ENCODE peak calls at places on chromosomes 4 and X, in ten cellular contexts. M is MM.1S, B is HepG2, A is endothelial cell of umbilical vein, C is neural progenitor cell, P is mesendoderm, D is H9, J is neuronal stem cell, G is fibroblast of lung, L is OCI-LY7. W is an unnamed sample.

GRCh38 chr4:135256111-135256510 is 1054.5 kb upstream of the PABPC4L start:
- DNase-seq in M (no peak), B (no peak), A (no peak), C (no peak), P (no peak), D (no peak), J (no peak), G (no peak), L (no peak), W (no peak)

GRCh38 chrX:100944601-100945000 is 15.9 kb upstream of the XKRX start:
- DNase-seq in M (no peak), B (no peak), A (no peak), C (no peak), P (no peak), D (no peak), J (no peak), G (no peak), L (no peak), W (no peak)

GRCh38 chr4:110514889-110515479 is 39.0 kb downstream of the ENPEP start:
- DNase-seq in M (peak; percentile 73), B (peak; percentile 30), A (peak; percentile 45), C (peak; percentile 37), P (peak; percentile 40), D (no peak), J (no peak), G (peak; percentile 52), L (peak; percentile 68), W (peak; percentile 78)

GRCh38 chrX:10414872-10415703 is 205.3 kb downstream of the MID1 start:
- DNase-seq in M (no peak), B (no peak), A (no peak), C (no peak), P (no peak), D (no peak), J (no peak), G (peak; percentile 24), L (no peak), W (no peak)

GRCh38 chr4:26342328-26343040 is 21.7 kb downstream of the RBPJ start:
- DNase-seq in M (no peak), B (peak; percentile 9), A (peak; percentile 35), C (no peak), P (no peak), D (no peak), J (no peak), G (peak; percentile 89), L (no peak), W (no peak)

GRCh38 chr4:38930696-38931095 is 63.1 kb downstream of the FAM114A1 start:
- DNase-seq in M (no peak), B (no peak), A (no peak), C (no peak), P (no peak), D (no peak), J (no peak), G (no peak), L (no peak), W (no peak)

GRCh38 chrX:39150210-39150609 is 349.0 kb downstream of the MID1IP1 start:
- DNase-seq in M (no peak), B (no peak), A (no peak), C (no peak), P (no peak), D (no peak), J (no peak), G (no peak), L (no peak), W (no peak)

GRCh38 chr4:71586087-71586763 is 197.7 kb downstream of the GC start:
- DNase-seq in M (no peak), B (no peak), A (no peak), C (no peak), P (no peak), D (no peak), J (no peak), G (no peak), L (no peak), W (no peak)

GRCh38 chrX:44980403-44980802 is 107.4 kb downstream of the KDM6A start:
- DNase-seq in M (no peak), B (no peak), A (no peak), C (no peak), P (no peak), D (no peak), J (no peak), G (no peak), L (no peak), W (no peak)

GRCh38 chr4:103050736-103051436 is 25.7 kb downstream of the SLC9B2 start:
- DNase-seq in M (no peak), B (no peak), A (no peak), C (no peak), P (no peak), D (no peak), J (no peak), G (no peak), L (no peak), W (no peak)

DNA sequence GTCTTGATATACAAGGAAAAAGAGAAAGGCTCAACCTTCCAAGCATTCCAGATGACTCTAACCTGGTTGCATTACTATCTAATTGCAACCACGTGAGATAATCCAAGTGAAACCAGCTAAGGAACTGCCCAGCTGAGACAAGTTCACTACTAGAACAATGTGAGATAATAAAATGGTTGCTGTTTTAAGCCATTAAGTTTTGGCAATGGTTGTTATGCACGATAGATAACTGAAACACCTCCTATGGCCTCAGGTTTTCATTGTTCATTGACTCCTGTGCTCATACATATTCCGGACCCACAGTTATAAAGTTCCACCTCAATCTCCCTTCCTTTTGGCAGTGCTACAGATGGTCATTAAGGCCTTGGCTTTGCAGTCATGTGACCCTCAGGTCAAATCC is 9.2 kb upstream of the CXorf66 start:
- DNase-seq in M (no peak), B (no peak), A (no peak), C (no peak), P (peak; percentile 10), D (no peak), J (no peak), G (no peak), L (no peak), W (no peak)
- H3K4me2 ChIP-seq in M (no peak overlapping the region), B (no peak overlapping the region), A (no peak overlapping the region), C (no peak overlapping the region), P (no peak overlapping the region), D (no peak overlapping the region), J (no peak overlapping the region), G (no peak overlapping the region), L (no peak overlapping the region), W (no peak overlapping the region)

GRCh38 chrX:48924270-48924669 is 5.4 kb upstream of the PIM2 start:
- DNase-seq in M (no peak), B (no peak), A (no peak), C (no peak), P (no peak), D (no peak), J (no peak), G (no peak), L (no peak), W (no peak)

GRCh38 chrX:48927125-48927524 is 8.3 kb upstream of the PIM2 start:
- DNase-seq in M (no peak), B (no peak), A (no peak), C (peak; percentile 30), P (peak; percentile 33), D (peak; percentile 74), J (no peak), G (no peak), L (no peak), W (no peak)

GRCh38 chrX:48933757-48934156 is 14.9 kb upstream of the PIM2 start:
- DNase-seq in M (peak; percentile 28), B (no peak), A (no peak), C (no peak), P (no peak), D (no peak), J (no peak), G (no peak), L (no peak), W (no peak)

GRCh38 chrX:48923771-48924170 is 4.9 kb upstream of the PIM2 start:
- DNase-seq in M (no peak), B (no peak), A (no peak), C (no peak), P (no peak), D (no peak), J (no peak), G (no peak), L (no peak), W (no peak)

DNA sequence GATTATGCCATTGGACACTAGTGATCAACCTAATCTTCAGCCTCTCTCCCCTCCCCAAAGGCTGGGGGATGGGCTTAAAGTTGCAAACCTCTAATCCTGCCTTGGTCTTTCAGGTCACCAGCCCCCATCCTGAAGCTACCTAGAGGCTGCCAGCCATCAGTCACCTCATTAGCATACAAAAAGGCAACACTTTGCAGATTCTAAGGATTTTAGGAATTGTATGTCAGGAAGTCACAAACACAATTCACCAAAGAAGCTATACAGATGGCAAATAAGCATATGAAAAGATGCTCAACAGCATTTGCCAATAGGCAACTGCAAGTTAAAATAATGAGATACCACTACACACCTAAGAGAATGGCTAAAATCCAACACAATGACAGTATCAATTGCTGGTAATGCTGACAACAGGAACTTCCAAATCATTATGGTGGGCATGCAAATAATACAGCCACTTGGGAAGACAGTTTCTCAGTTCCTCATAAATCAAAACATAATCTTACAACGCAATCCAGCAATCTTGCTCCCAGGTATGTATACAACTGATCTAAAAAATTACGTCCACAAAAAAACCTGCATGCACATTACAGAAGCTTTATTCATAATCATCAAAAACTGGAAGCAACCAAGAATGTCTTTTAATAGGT is 9.0 kb upstream of the PIM2 start:
- DNase-seq in M (no peak), B (no peak), A (no peak), C (peak; percentile 55), P (peak; percentile 82), D (peak; percentile 77), J (no peak), G (no peak), L (no peak), W (no peak)
- H3K27ac ChIP-seq in M (no peak overlapping the region), B (no peak overlapping the region), A (no peak overlapping the region), C (peak overlapping the region; percentile 51), P (peak overlapping the region; percentile 81), D (peak overlapping the region; percentile 99), J (peak overlapping the region; percentile 27), G (no peak overlapping the region), L (peak overlapping the region; percentile 58), W (peak overlapping the region; percentile 14)

GRCh38 chr4:87019243-87019817 is 84.5 kb downstream of the AFF1 start:
- DNase-seq in M (no peak), B (no peak), A (no peak), C (no peak), P (no peak), D (no peak), J (no peak), G (no peak), L (no peak), W (no peak)
- H3K4me2 ChIP-seq in M (no peak overlapping the region), B (no peak overlapping the region), A (no peak overlapping the region), C (peak overlapping the region; percentile 3), P (no peak overlapping the region), D (no peak overlapping the region), J (no peak overlapping the region), G (no peak overlapping the region), L (peak overlapping the region; percentile 65), W (no peak overlapping the region)

DNA sequence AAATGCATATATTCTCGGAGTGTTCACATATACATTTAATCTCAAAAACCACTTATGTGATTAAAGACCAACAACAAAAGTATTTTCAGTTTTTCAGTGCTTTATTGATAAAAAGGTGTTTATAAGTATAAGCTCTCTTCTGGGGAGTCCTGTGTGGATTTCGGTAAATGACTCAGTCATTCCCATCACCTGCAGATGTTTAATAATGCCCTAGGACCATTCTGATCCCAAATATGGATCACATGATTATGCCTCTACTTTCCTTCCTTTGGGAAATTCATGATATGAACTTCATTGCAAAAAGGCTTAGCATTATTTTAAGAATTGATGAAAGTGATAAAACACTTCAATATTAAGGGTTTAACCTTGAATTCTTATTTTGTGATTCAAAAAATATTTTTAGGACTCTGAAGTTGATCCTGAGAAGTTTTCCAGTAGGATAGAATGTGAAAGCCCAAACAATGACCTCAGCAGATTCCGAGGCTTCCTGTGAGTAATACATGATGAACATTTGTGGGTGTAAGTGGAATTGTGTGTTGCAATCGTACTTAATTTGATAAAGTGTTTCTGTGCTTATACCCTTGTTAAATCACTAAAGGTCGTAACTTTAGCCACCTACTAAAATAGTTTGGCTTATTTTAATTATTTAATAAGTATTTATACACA is 40.2 kb downstream of the ATP10D start:
- DNase-seq in M (no peak), B (no peak), A (peak; percentile 90), C (no peak), P (peak; percentile 22), D (no peak), J (no peak), G (peak; percentile 95), L (no peak), W (no peak)
- H3K27ac ChIP-seq in M (no peak overlapping the region), B (no peak overlapping the region), A (peak overlapping the region; percentile 99), C (no peak overlapping the region), P (no peak overlapping the region), D (no peak overlapping the region), J (no peak overlapping the region), G (peak overlapping the region; percentile 86), L (no peak overlapping the region), W (no peak overlapping the region)